ENCODE peak calls at places on chromosomes 2 and 18, in nine cellular contexts. X, Q, P, F, E, T, L, O and W are unnamed samples.

GRCh38 chr2:9135804-9136558 is 70.6 kb upstream of the ASAP2 start:
- DNase-seq in T (no peak), F (no peak), O (no peak), E (no peak), X (no peak), L (peak; percentile 64), P (no peak), Q (no peak), W (no peak)

GRCh38 chr2:234963785-234964615 is 12.2 kb downstream of the SH3BP4 start:
- DNase-seq in O (no peak), Q (peak; percentile 72), L (peak; percentile 88), E (no peak), F (no peak), P (no peak), X (no peak), T (peak; percentile 46), W (peak; percentile 54)

GRCh38 chr2:72129676-72130340 is 17.9 kb downstream of the CYP26B1 start:
- DNase-seq in Q (no peak), F (no peak), L (no peak), P (no peak), T (peak; percentile 30), O (no peak), X (no peak), E (no peak), W (no peak)

GRCh38 chr18:13710460-13710859 is 15.9 kb downstream of the FAM210A start:
- DNase-seq in T (no peak), F (no peak), L (peak; percentile 12), Q (no peak), X (no peak), P (no peak), O (no peak), E (no peak), W (no peak)

GRCh38 chr2:111897924-111898702 is at the start of gene MERTK:
- DNase-seq in E (peak; percentile 64), P (peak; percentile 63), L (peak; percentile 87), F (peak; percentile 86), X (peak; percentile 97), T (peak; percentile 97), Q (peak; percentile 87), O (peak; percentile 91), W (peak; percentile 81)

GRCh38 chr18:28153485-28154065 is 23.4 kb downstream of the CDH2 start:
- DNase-seq in L (no peak), P (no peak), E (no peak), F (no peak), X (no peak), T (no peak), Q (no peak), O (no peak), W (no peak)

GRCh38 chr2:225070811-225071210 is 28.5 kb upstream of the DOCK10 start:
- DNase-seq in T (no peak), O (no peak), Q (no peak), X (no peak), P (peak; percentile 63), E (no peak), F (no peak), L (no peak), W (no peak)

GRCh38 chr2:58428286-58428552 is 187.1 kb upstream of the FANCL start:
- DNase-seq in O (no peak), T (no peak), L (peak; percentile 3), Q (no peak), P (peak; percentile 27), F (no peak), E (no peak), X (peak; percentile 88), W (no peak)

GRCh38 chr2:203484266-203485112 is 50.6 kb downstream of the RAPH1 start:
- DNase-seq in X (peak; percentile 50), L (peak; percentile 52), E (no peak), Q (no peak), T (peak; percentile 70), F (peak; percentile 38), O (peak; percentile 19), P (no peak), W (no peak)

GRCh38 chr2:111898703-111899514 is 502 bp downstream of the MERTK start:
- DNase-seq in P (no peak), L (no peak), T (no peak), F (no peak), O (peak; percentile 38), X (peak; percentile 68), Q (no peak), E (no peak), W (peak; percentile 63)

GRCh38 chr2:199303814-199304213 is 153.9 kb downstream of the SATB2 start:
- DNase-seq in L (peak; percentile 85), E (peak; percentile 9), P (no peak), Q (no peak), F (no peak), O (no peak), X (no peak), T (no peak), W (no peak)

GRCh38 chr18:8623549-8624106 is 14.4 kb downstream of the RAB12 start:
- DNase-seq in T (no peak), P (no peak), E (no peak), O (peak; percentile 64), X (no peak), Q (no peak), L (peak; percentile 22), F (peak; percentile 15), W (peak; percentile 62)

GRCh38 chr2:14420851-14421250 is 211.7 kb upstream of the LRATD1 start:
- DNase-seq in O (no peak), F (no peak), T (no peak), P (no peak), Q (no peak), X (no peak), L (peak; percentile 34), E (no peak), W (no peak)

GRCh38 chr2:195296490-195296889 is 360.5 kb upstream of the SLC39A10 start:
- DNase-seq in T (no peak), P (no peak), F (no peak), E (no peak), O (no peak), Q (no peak), X (no peak), L (no peak), W (no peak)

GRCh38 chr2:20382965-20383800 is 32.5 kb upstream of the PUM2 start:
- DNase-seq in T (no peak), P (no peak), Q (no peak), E (no peak), L (peak; percentile 55), X (no peak), O (no peak), F (no peak), W (no peak)

GRCh38 chr2:42392191-42392590 is 31.2 kb upstream of the COX7A2L start:
- DNase-seq in Q (no peak), E (no peak), F (no peak), T (peak; percentile 8), L (no peak), X (no peak), O (no peak), P (no peak), W (no peak)

GRCh38 chr2:72386288-72386687 is 238.6 kb upstream of the CYP26B1 start:
- DNase-seq in O (no peak), P (no peak), F (no peak), Q (no peak), T (peak; percentile 58), L (no peak), X (no peak), E (no peak), W (no peak)

GRCh38 chr18:44601447-44601846 is 79.2 kb upstream of the SETBP1 start:
- DNase-seq in X (no peak), O (no peak), E (no peak), Q (no peak), F (no peak), T (no peak), P (no peak), L (peak; percentile 76), W (no peak)

GRCh38 chr2:206556357-206556949 is 85.8 kb upstream of the FAM237A start:
- DNase-seq in F (no peak), Q (no peak), P (no peak), O (no peak), X (peak; percentile 52), T (no peak), E (no peak), L (peak; percentile 73), W (no peak)

GRCh38 chr2:106956416-106956815 is 70.4 kb upstream of the ST6GAL2 start:
- DNase-seq in Q (no peak), P (no peak), O (no peak), F (no peak), L (no peak), T (no peak), X (peak; percentile 13), E (no peak), W (no peak)

GRCh38 chr2:15582645-15583340 is 8.9 kb upstream of the DDX1 start:
- DNase-seq in E (no peak), Q (no peak), P (no peak), T (no peak), L (no peak), X (no peak), F (no peak), O (no peak), W (no peak)

GRCh38 chr2:101388232-101388631 is 929 bp upstream of the CREG2 start:
- DNase-seq in F (no peak), E (no peak), Q (no peak), X (no peak), L (peak; percentile 52), P (no peak), O (no peak), T (no peak), W (no peak)

GRCh38 chr2:230661072-230661957 is 51.3 kb upstream of the CAB39 start:
- DNase-seq in X (no peak), P (no peak), L (no peak), T (no peak), E (no peak), F (no peak), Q (no peak), O (no peak), W (no peak)
- H3K27ac ChIP-seq in X (no peak overlapping the region), P (no peak overlapping the region), L (no peak overlapping the region), T (no peak overlapping the region), E (no peak overlapping the region), F (peak overlapping the region; percentile 35), Q (no peak overlapping the region), O (peak overlapping the region; percentile 35), W (no peak overlapping the region)

DNA sequence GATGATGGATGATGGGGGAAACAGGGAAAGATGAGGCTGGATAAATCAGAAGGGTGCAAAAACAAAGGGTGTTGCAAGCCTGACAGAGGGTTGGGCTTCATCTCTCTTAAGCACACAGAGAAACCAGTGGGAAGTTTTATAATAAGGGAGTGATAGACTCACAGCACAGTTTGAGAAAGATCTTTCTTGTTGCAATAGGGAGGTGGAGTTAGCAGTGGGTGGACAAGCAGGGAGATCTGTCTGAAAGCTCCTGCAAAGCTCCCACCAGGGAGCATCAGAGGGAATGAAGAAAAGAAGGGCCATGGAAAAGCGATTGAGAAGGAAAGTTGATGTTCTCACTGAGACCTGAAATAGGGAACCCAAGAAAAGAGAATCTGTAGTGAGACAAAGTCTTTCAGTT is 64.9 kb downstream of the BOD1L2 start:
- DNase-seq in L (no peak), X (no peak), Q (no peak), P (no peak), E (no peak), O (no peak), T (no peak), F (no peak), W (no peak)
- H3K27me3 ChIP-seq in L (no peaks in the 10 kb centered on the region), X (peaks cover 4% of the 10 kb centered on the region), Q (no peaks in the 10 kb centered on the region), P (no peaks in the 10 kb centered on the region), E (no peaks in the 10 kb centered on the region), O (peaks cover 11% of the 10 kb centered on the region), T (no peaks in the 10 kb centered on the region), F (no peaks in the 10 kb centered on the region), W (peaks cover 7% of the 10 kb centered on the region)

GRCh38 chr2:226443112-226443511 is 356.5 kb downstream of the IRS1 start:
- DNase-seq in L (no peak), O (no peak), Q (no peak), X (no peak), P (no peak), T (no peak), F (no peak), E (no peak), W (no peak)
- TF ChIP-seq CTCF in L (no peak), O (no peak), Q (no peak), X (no peak), P (no peak), T (no peak), F (no peak), E (no peak), W (no peak)

GRCh38 chr2:12619975-12620374 is 96.8 kb upstream of the TRIB2 start:
- DNase-seq in E (no peak), F (no peak), P (no peak), T (no peak), O (no peak), Q (no peak), X (no peak), L (peak; percentile 91), W (peak; percentile 57)
- H3K27ac ChIP-seq in E (no peak overlapping the region), F (no peak overlapping the region), P (no peak overlapping the region), T (no peak overlapping the region), O (no peak overlapping the region), Q (no peak overlapping the region), X (no peak overlapping the region), L (no peak overlapping the region), W (no peak overlapping the region)